ENCODE peak calls at places on chromosomes 3 and 15, in eight cellular contexts. P is upper lobe of left lung, R is right cardiac atrium, W is Peyer's patch, U is prostate gland, Y is mesendoderm, H is pancreas, I is iPS DF 6.9. C is an unnamed sample. For H3K27me3, the result is how much of the 10 kb centered on the place peaks cover.

GRCh38 chr3:6282920-6283319 is 578.0 kb upstream of the GRM7 start:
- DNase-seq in Y (no peak), R (no peak), P (no peak), W (peak), H (no peak), U (no peak), I (no peak), C (no peak)

GRCh38 chr3:30626443-30627181 is 20.2 kb downstream of the TGFBR2 start:
- DNase-seq in W (no peak), Y (peak), I (no peak), P (no peak), R (no peak), H (no peak), U (no peak), C (no peak)

GRCh38 chr3:9870978-9871377 is 9.1 kb downstream of the CIDEC start:
- DNase-seq in P (no peak), Y (no peak), R (no peak), U (no peak), I (no peak), W (no peak), H (no peak), C (no peak)

GRCh38 chr15:63466378-63467192 is 37.8 kb upstream of the USP3 start:
- DNase-seq in P (no peak), U (peak), R (no peak), Y (peak), H (peak), I (peak), W (peak), C (no peak)

GRCh38 chr3:186783731-186784515 is 546 bp downstream of the EIF4A2 start:
- DNase-seq in U (peak), H (peak), I (no peak), W (peak), Y (peak), R (peak), P (peak), C (peak)

GRCh38 chr3:39378092-39378491 is 5.1 kb upstream of the SLC25A38 start:
- DNase-seq in P (no peak), R (peak), W (peak), U (peak), I (peak), H (peak), Y (peak), C (no peak)

GRCh38 chr15:92681141-92681622 is 25.6 kb upstream of the FAM174B start:
- DNase-seq in W (peak), Y (peak), R (no peak), H (no peak), P (no peak), I (no peak), U (no peak), C (no peak)

GRCh38 chr3:149120051-149120972 is 9.1 kb upstream of the HPS3 start:
- DNase-seq in W (no peak), H (no peak), U (peak), Y (peak), I (no peak), R (no peak), P (no peak), C (no peak)

GRCh38 chr15:71136159-71137137 is 21.2 kb downstream of the THSD4 start:
- DNase-seq in R (no peak), W (no peak), U (no peak), I (no peak), P (no peak), Y (peak), H (no peak), C (no peak)

GRCh38 chr3:16173696-16174355 is 654 bp upstream of the GALNT15 start:
- DNase-seq in I (no peak), P (no peak), W (no peak), U (no peak), H (no peak), R (no peak), Y (no peak), C (no peak)

GRCh38 chr3:9311265-9311664 is 51.6 kb upstream of the THUMPD3 start:
- DNase-seq in P (no peak), U (peak), R (no peak), W (no peak), Y (no peak), I (no peak), H (no peak), C (no peak)

GRCh38 chr3:120599211-120599610 is 3.1 kb downstream of the NDUFB4 start:
- DNase-seq in I (no peak), H (no peak), Y (no peak), U (no peak), P (no peak), W (no peak), R (no peak), C (no peak)

GRCh38 chr15:94387854-94388441 is 156.6 kb downstream of the MCTP2 start:
- DNase-seq in H (no peak), U (no peak), P (no peak), Y (peak), I (no peak), W (peak), R (no peak), C (no peak)

GRCh38 chr3:40137586-40138295 is 171.8 kb upstream of the EIF1B start:
- DNase-seq in W (no peak), R (no peak), I (no peak), Y (no peak), P (no peak), H (no peak), U (no peak), C (no peak)

GRCh38 chr15:49815937-49816336 is 195.1 kb downstream of the DTWD1 start:
- DNase-seq in W (no peak), Y (no peak), I (no peak), R (peak), U (no peak), H (no peak), P (no peak), C (peak)

GRCh38 chr3:194541483-194541882 is 54.7 kb upstream of the ATP13A3 start:
- DNase-seq in I (no peak), U (no peak), H (no peak), Y (no peak), R (no peak), P (no peak), W (no peak), C (no peak)

GRCh38 chr3:70281663-70282062 is 30.8 kb downstream of the MDFIC2 start:
- DNase-seq in U (no peak), R (no peak), I (no peak), H (no peak), W (no peak), P (no peak), Y (no peak), C (no peak)

GRCh38 chr3:87120221-87120620 is 106.9 kb upstream of the CHMP2B start:
- DNase-seq in U (no peak), W (no peak), I (no peak), R (no peak), Y (no peak), H (no peak), P (no peak), C (no peak)

GRCh38 chr15:44545934-44546802 is 9.2 kb downstream of the EIF3J start:
- DNase-seq in U (no peak), I (no peak), H (no peak), Y (peak), R (no peak), W (no peak), P (no peak), C (no peak)

GRCh38 chr3:110686691-110687090 is 384.9 kb upstream of the NECTIN3 start:
- DNase-seq in P (no peak), H (no peak), U (no peak), Y (no peak), W (no peak), R (no peak), I (no peak), C (no peak)

GRCh38 chr3:146218880-146219866 is 31.7 kb downstream of the PLSCR4 start:
- DNase-seq in R (peak), U (peak), H (peak), Y (no peak), W (peak), I (no peak), P (no peak), C (no peak)

GRCh38 chr3:15063656-15064286 is 1.3 kb downstream of the MRPS25 start:
- DNase-seq in R (no peak), Y (no peak), P (no peak), I (no peak), W (no peak), U (no peak), H (no peak), C (no peak)

GRCh38 chr15:91469627-91470567 is 369.8 kb downstream of the SV2B start:
- DNase-seq in P (no peak), W (no peak), I (no peak), R (peak), U (no peak), H (no peak), Y (no peak), C (no peak)

GRCh38 chr3:43995929-43996378 is 245.7 kb upstream of the TOPAZ1 start:
- DNase-seq in U (no peak), Y (no peak), W (no peak), R (no peak), H (no peak), P (no peak), I (no peak), C (no peak)

GRCh38 chr3:142577701-142578308 is 728 bp downstream of the ATR start:
- DNase-seq in R (no peak), Y (peak), U (no peak), W (no peak), P (no peak), H (no peak), I (no peak), C (no peak)

GRCh38 chr15:67914537-67915373 is 74.9 kb upstream of the RNU6-1 start:
- DNase-seq in U (peak), I (no peak), Y (peak), W (peak), H (peak), R (peak), P (no peak), C (peak)

GRCh38 chr3:169044341-169045113 is 619.0 kb downstream of the MECOM start:
- DNase-seq in W (no peak), I (no peak), P (no peak), H (no peak), R (no peak), Y (no peak), U (no peak), C (no peak)

GRCh38 chr3:118943597-118943996 is 91.0 kb downstream of the IGSF11 start:
- DNase-seq in P (no peak), W (no peak), I (no peak), H (no peak), U (no peak), Y (no peak), R (no peak), C (no peak)

DNA sequence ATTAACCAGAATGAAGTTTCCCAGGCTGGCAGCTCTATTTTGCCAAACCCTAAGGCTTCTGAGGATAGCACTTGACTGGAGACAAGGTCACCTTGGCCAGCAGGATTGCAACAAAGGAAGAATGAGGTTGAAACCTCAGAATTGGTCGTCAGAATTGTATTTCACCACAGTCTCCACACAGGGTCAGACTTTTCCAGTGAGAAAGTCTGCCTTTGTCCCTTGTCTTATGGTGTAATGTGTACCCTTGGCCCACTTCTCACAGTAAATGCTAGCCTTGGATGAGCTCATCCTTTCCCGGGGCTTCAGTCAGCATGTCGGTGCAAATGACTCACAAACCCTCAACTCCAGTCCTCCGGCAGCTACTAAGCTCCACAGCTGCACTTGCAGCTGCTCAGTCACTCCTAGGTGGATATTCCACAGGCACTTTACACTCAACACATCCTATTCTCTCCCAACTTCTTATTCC is 19.7 kb downstream of the SSR3 start:
- DNase-seq in Y (peak), H (peak), P (no peak), W (peak), R (peak), I (no peak), U (no peak), C (peak)
- H3K27ac ChIP-seq in Y (no peak), H (peak), P (peak), W (no peak), R (peak), I (no peak), U (peak), C (peak)

DNA sequence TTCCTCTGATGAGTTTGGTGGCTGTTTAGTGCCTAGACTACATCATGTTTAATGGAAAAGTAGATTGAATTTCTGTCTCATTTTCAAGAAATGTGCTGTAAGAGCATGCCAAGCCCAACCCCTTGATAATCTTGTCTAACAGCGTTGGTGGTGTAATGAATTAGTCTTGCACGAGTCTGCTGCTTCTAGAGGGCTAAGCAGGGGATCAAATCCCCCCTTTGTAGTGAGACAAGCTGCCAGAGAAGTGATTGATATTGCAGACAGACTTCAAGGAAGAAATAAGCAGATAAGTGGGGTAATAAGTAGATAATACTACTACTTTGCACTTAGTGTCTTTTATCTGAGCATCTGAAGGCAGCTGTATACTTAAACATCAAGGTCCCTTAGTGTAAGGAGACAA is 141.4 kb downstream of the TP63 start:
- DNase-seq in W (no peak), I (no peak), R (no peak), U (no peak), P (no peak), H (no peak), Y (no peak), C (no peak)
- H3K27me3 ChIP-seq in W (under half), I (under half), R (under half), U (under half), P (under half), H (under half), Y (under half), C (under half)

GRCh38 chr3:126606021-126606420 is 47.3 kb upstream of the C3orf22 start:
- DNase-seq in I (no peak), P (no peak), W (no peak), H (no peak), R (no peak), U (no peak), Y (no peak), C (no peak)

GRCh38 chr3:126607214-126607908 is 47.6 kb downstream of the TXNRD3 start:
- DNase-seq in I (no peak), U (no peak), R (no peak), Y (no peak), H (no peak), P (no peak), W (no peak), C (no peak)

GRCh38 chr3:126599101-126599500 is 40.4 kb upstream of the C3orf22 start:
- DNase-seq in H (no peak), U (no peak), R (no peak), I (no peak), P (no peak), Y (no peak), W (no peak), C (no peak)

GRCh38 chr3:126604691-126605090 is 46.0 kb upstream of the C3orf22 start:
- DNase-seq in W (no peak), I (no peak), U (no peak), Y (no peak), R (no peak), H (no peak), P (no peak), C (no peak)
- H3K4me3 ChIP-seq in W (no peak), I (no peak), U (no peak), Y (no peak), R (no peak), H (no peak), P (no peak), C (no peak)

DNA sequence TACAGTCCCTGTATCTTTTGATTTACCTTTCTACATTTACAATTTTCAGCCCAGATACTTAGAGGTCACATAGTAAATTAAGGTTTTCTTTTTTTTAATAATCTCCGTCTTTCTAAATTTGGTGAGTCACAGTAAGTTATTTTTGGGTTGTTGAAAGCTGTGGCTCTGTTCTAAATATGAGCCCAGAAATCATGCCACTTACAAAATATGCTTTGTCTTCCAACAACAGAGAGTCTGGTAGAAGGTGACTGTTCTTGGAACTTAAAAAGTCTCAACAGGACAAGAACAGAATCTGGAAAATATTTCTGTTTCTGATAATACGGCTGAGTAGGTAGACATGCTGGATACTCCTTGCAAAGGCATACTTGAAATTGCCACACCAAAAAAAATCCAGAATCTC is 16.0 kb downstream of the GOLGA8S start:
- DNase-seq in Y (no peak), U (no peak), P (no peak), W (no peak), R (no peak), I (no peak), H (no peak), C (no peak)
- H3K27ac ChIP-seq in Y (no peak), U (no peak), P (no peak), W (no peak), R (no peak), I (no peak), H (no peak), C (peak)

GRCh38 chr15:84983299-84983698 is 1.6 kb downstream of the PDE8A start:
- DNase-seq in P (no peak), W (no peak), U (no peak), I (no peak), Y (no peak), H (no peak), R (no peak), C (no peak)
- H3K27me3 ChIP-seq in P (under half), W (under half), U (under half), I (under half), Y (under half), H (under half), R (under half), C (under half)

DNA sequence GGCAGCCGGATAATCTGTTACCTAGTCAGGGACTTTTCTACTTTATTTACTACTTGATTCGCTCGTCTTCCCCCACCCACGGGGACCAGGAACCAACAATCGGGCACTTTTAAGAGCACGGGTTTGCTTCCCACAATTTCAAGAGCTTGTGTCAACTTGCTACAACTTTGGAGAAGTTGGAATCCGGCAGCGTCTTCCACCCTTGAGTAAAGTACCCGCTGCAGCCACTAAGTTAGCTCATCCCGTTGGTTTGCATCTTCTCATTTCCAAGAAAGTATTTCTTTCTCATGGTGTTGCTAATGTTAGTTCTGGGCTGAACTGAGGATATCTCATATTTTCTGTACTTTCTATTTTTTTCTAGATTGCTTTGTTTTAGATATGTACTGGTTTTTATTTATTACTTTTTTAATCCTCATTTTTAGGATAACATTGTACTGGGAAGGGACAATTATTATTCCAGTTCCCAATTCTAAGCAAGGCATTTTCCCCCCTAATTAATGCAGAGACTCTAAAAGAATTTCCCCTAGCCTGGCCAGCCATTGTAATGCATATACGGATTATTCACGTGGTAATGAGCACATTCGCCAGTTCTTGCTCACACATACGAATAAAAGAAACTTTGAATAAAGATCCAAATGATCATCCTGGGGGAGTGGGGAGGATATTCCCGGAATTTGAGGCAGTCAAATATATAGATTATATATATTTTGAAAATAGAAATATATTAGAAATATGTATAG is 4.0 kb downstream of the SOX2 start:
- DNase-seq in H (no peak), I (no peak), U (peak), P (no peak), W (no peak), R (no peak), Y (peak), C (no peak)
- H3K4me3 ChIP-seq in H (no peak), I (peak), U (peak), P (no peak), W (no peak), R (no peak), Y (no peak), C (no peak)

GRCh38 chr3:62607287-62608029 is 234.1 kb upstream of the FEZF2 start:
- DNase-seq in P (no peak), H (no peak), W (no peak), R (peak), Y (peak), U (no peak), I (no peak), C (peak)
- H3K27ac ChIP-seq in P (peak), H (no peak), W (no peak), R (no peak), Y (no peak), U (no peak), I (no peak), C (no peak)

GRCh38 chr3:124606180-124606579 is 124.1 kb upstream of the UMPS start:
- DNase-seq in H (no peak), P (no peak), W (no peak), U (no peak), I (no peak), Y (no peak), R (no peak), C (no peak)

GRCh38 chr3:124609402-124609801 is 120.8 kb upstream of the UMPS start:
- DNase-seq in U (no peak), H (no peak), W (peak), R (no peak), I (no peak), Y (no peak), P (no peak), C (no peak)

GRCh38 chr3:124602986-124603627 is 127.1 kb upstream of the UMPS start:
- DNase-seq in H (no peak), W (no peak), Y (no peak), R (no peak), I (no peak), U (no peak), P (no peak), C (no peak)

GRCh38 chr3:124610130-124610529 is 120.1 kb upstream of the UMPS start:
- DNase-seq in R (no peak), I (no peak), U (no peak), H (no peak), P (no peak), Y (no peak), W (no peak), C (no peak)

DNA sequence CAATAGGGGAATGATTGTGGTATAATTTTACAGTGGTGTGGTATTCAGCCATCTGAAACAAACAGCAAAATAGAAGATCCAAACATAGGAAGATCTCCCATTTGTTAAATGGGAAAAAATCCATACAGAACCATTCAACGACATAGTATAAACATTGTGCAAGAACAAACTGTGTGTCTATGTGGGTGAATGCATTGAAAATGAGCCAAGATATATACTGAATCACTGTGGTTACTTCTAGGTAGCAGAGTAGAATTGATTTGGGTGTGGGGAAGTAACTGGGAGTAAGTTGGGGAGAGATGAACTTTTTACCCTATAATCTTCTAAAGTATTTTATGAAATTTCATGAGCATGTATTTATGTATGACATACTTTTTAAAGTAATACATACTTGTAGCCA is 123.1 kb upstream of the UMPS start:
- DNase-seq in H (no peak), R (no peak), Y (no peak), P (no peak), I (no peak), U (no peak), W (no peak), C (no peak)
- H3K27me3 ChIP-seq in H (under half), R (under half), Y (under half), P (under half), I (under half), U (under half), W (under half), C (under half)

DNA sequence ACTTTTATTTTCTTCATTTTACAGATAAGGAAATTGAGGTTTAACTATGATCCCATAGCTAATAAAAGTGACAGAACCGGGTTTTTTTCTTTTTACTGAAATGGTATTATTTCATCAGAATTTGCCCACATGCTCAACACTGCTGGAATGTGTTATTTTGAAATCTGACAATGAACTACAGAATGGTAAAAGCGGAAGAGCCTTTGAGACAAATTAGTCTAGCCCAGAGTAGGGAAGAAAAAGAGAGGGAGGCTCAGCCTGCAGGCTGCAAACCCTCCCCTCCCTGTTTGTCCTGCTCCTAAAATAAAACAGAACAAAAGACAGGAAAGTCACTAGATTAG is 100.3 kb upstream of the LIPC start:
- DNase-seq in U (no peak), R (no peak), P (no peak), H (no peak), Y (no peak), I (no peak), W (no peak), C (no peak)
- H3K4me3 ChIP-seq in U (no peak), R (no peak), P (no peak), H (no peak), Y (no peak), I (no peak), W (no peak), C (peak)

C was measured in left ventricle myocardium inferior.